ENCODE peak calls at places on chromosomes 1 and 21, in eight cellular contexts. D is mammary epithelial cell, X is cerebellar cortex, B is neural crest cell, E is NCI-H2081, H is iPS DF 19.7, G is anterior cingulate cortex, T is LHCN-M2. S is an unnamed sample.
A peak's percentile ranks its signal among the peaks of the same experiment; 100 is the strongest.

GRCh38 chr1:43327549-43328292 is 9.9 kb upstream of the MPL start:
- DNase-seq in H (no peak), E (no peak), X (no peak), B (no peak), D (no peak), T (no peak), G (no peak), S (no peak)

GRCh38 chr1:147833231-147833840 is 69.3 kb upstream of the GJA8 start:
- DNase-seq in D (no peak), G (no peak), E (no peak), T (no peak), X (no peak), B (no peak), H (no peak), S (no peak)

GRCh38 chr1:246428542-246429308 is 78.4 kb downstream of the SMYD3 start:
- DNase-seq in H (no peak), D (peak; percentile 98), X (no peak), T (peak; percentile 99), G (no peak), E (no peak), B (no peak), S (no peak)

GRCh38 chr1:212401838-212402582 is 12.7 kb downstream of the PACC1 start:
- DNase-seq in B (no peak), T (peak; percentile 55), G (no peak), H (no peak), E (no peak), X (no peak), D (peak; percentile 56), S (no peak)

GRCh38 chr1:191498318-191498717 is 659.9 kb upstream of the RGS18 start:
- DNase-seq in T (peak; percentile 19), E (no peak), X (no peak), B (no peak), H (no peak), G (no peak), D (peak; percentile 1), S (no peak)

GRCh38 chr1:117633936-117634335 is 28.1 kb downstream of the TENT5C start:
- DNase-seq in E (no peak), G (no peak), D (no peak), T (no peak), B (no peak), X (no peak), H (no peak), S (no peak)

GRCh38 chr21:26028183-26028582 is 142.4 kb downstream of the APP start:
- DNase-seq in H (no peak), T (no peak), X (no peak), B (no peak), E (no peak), D (no peak), G (no peak), S (no peak)

GRCh38 chr1:226308166-226308722 is 720 bp downstream of the LIN9 start:
- DNase-seq in G (no peak), T (peak; percentile 13), X (peak; percentile 19), D (no peak), E (peak; percentile 58), B (peak; percentile 32), H (no peak), S (peak; percentile 26)

GRCh38 chr1:240831191-240831631 is 219.3 kb upstream of the GREM2 start:
- DNase-seq in X (no peak), E (no peak), D (no peak), G (no peak), H (no peak), T (peak; percentile 56), B (no peak), S (no peak)

GRCh38 chr21:44299085-44299457 is 782 bp upstream of the PFKL start:
- DNase-seq in D (no peak), T (peak; percentile 20), B (no peak), E (no peak), G (no peak), H (no peak), X (no peak), S (no peak)

GRCh38 chr1:33152685-33153432 is 29.0 kb downstream of the TRIM62 start:
- DNase-seq in T (peak; percentile 79), B (peak; percentile 53), H (peak; percentile 89), X (peak; percentile 31), E (peak; percentile 85), D (no peak), G (peak; percentile 29), S (peak; percentile 40)

GRCh38 chr1:43639990-43640794 is 9.8 kb upstream of the KDM4A start:
- DNase-seq in D (no peak), T (no peak), E (no peak), H (no peak), G (no peak), B (no peak), X (no peak), S (no peak)

GRCh38 chr1:57296726-57297252 is 127.1 kb downstream of the DAB1 start:
- DNase-seq in B (no peak), H (no peak), G (no peak), D (no peak), T (no peak), X (peak; percentile 67), E (no peak), S (peak; percentile 72)

GRCh38 chr1:244970236-244970652 is 105.9 kb upstream of the HNRNPU start:
- DNase-seq in D (peak; percentile 67), E (peak; percentile 87), H (no peak), B (peak; percentile 74), G (no peak), X (peak; percentile 73), T (peak; percentile 74), S (no peak)

GRCh38 chr1:21261551-21262281 is 28.5 kb downstream of the ECE1 start:
- DNase-seq in E (no peak), H (no peak), D (peak; percentile 77), T (peak; percentile 85), X (no peak), B (peak; percentile 41), G (no peak), S (no peak)

GRCh38 chr1:154788886-154789285 is 81.2 kb downstream of the KCNN3 start:
- DNase-seq in D (no peak), E (no peak), B (no peak), X (no peak), H (no peak), G (no peak), T (no peak), S (no peak)

GRCh38 chr1:12464028-12464427 is 154.0 kb downstream of the DHRS3 start:
- DNase-seq in D (no peak), H (no peak), B (no peak), X (no peak), G (no peak), E (no peak), T (no peak), S (no peak)

GRCh38 chr1:100322436-100323211 is 29.7 kb upstream of the CDC14A start:
- DNase-seq in H (no peak), D (peak; percentile 30), X (no peak), T (peak; percentile 34), G (no peak), B (no peak), E (no peak), S (no peak)

GRCh38 chr1:215606564-215607168 is 39.6 kb downstream of the KCTD3 start:
- DNase-seq in B (no peak), T (peak; percentile 20), X (no peak), G (no peak), H (no peak), D (no peak), E (no peak), S (peak; percentile 18)

GRCh38 chr21:43290529-43291346 is 121.9 kb downstream of the CRYAA start:
- DNase-seq in E (no peak), B (no peak), X (no peak), H (no peak), T (no peak), D (no peak), G (no peak), S (no peak)